ENCODE peak calls at places on chromosomes 6 and 20, in six cellular contexts. N is heart right ventricle, D is right lobe of liver, M is vagina, G is ovary, W is mesenchymal stem cell. P is an unnamed sample.
A peak's percentile ranks its signal among the peaks of the same experiment; 100 is the strongest.

GRCh38 chr6:18280084-18280483 is 15.8 kb upstream of the DEK start:
- DNase-seq in D (no peak), N (no peak), W (no peak), G (no peak), M (no peak), P (no peak)

GRCh38 chr6:154319231-154319858 is 37.3 kb downstream of the IPCEF1 start:
- DNase-seq in M (no peak), N (no peak), D (no peak), G (no peak), W (peak; percentile 61), P (no peak)

GRCh38 chr6:116060572-116061283 is at the start of gene FRK:
- DNase-seq in M (no peak), G (peak; percentile 13), N (no peak), D (peak; percentile 63), W (no peak), P (peak; percentile 2)

GRCh38 chr6:52696418-52696817 is 25.5 kb downstream of the TMEM14A start:
- DNase-seq in N (no peak), G (no peak), W (no peak), D (no peak), M (no peak), P (no peak)

GRCh38 chr6:132888701-132889100 is 74.3 kb downstream of the RPS12 start:
- DNase-seq in N (no peak), G (no peak), D (no peak), M (no peak), W (no peak), P (no peak)

GRCh38 chr6:52363222-52363867 is 1.4 kb downstream of the PAQR8 start:
- DNase-seq in G (peak; percentile 35), M (no peak), N (no peak), W (no peak), D (peak; percentile 69), P (no peak)

GRCh38 chr6:88177961-88178464 is 11.9 kb upstream of the CNR1 start:
- DNase-seq in W (no peak), M (no peak), G (no peak), N (no peak), D (no peak), P (no peak)

GRCh38 chr20:11901127-11901526 is 16.6 kb upstream of the BTBD3 start:
- DNase-seq in N (no peak), G (no peak), W (peak; percentile 81), D (no peak), M (no peak), P (peak; percentile 51)

GRCh38 chr20:50645253-50646068 is 45.9 kb downstream of the RIPOR3 start:
- DNase-seq in G (peak; percentile 98), W (peak; percentile 100), N (peak; percentile 81), D (no peak), M (no peak), P (no peak)

GRCh38 chr6:26349964-26350857 is 14.8 kb upstream of the BTN3A2 start:
- DNase-seq in M (no peak), G (peak; percentile 22), D (no peak), N (no peak), W (no peak), P (no peak)

GRCh38 chr6:37052027-37052628 is 46.7 kb downstream of the FGD2 start:
- DNase-seq in G (no peak), D (no peak), M (no peak), W (no peak), N (no peak), P (no peak)

GRCh38 chr6:31465718-31466117 is 32.2 kb upstream of the MICB start:
- DNase-seq in M (no peak), N (no peak), W (no peak), D (no peak), G (no peak), P (no peak)

GRCh38 chr6:170211404-170212025 is 79.4 kb downstream of the DLL1 start:
- DNase-seq in N (no peak), D (no peak), W (no peak), M (peak; percentile 70), G (no peak), P (no peak)

GRCh38 chr6:164151161-164151728 is 736.7 kb downstream of the QKI start:
- DNase-seq in G (no peak), N (peak; percentile 63), D (no peak), M (no peak), W (no peak), P (no peak)

GRCh38 chr6:132161283-132161682 is 210.1 kb upstream of the CCN2 start:
- DNase-seq in G (no peak), W (peak; percentile 59), M (no peak), D (no peak), N (no peak), P (no peak)

GRCh38 chr20:59822291-59823029 is 111.0 kb downstream of the SYCP2 start:
- DNase-seq in N (no peak), W (no peak), G (peak; percentile 7), D (no peak), M (no peak), P (no peak)

GRCh38 chr20:48845000-48845399 is 17.2 kb upstream of the PREX1 start:
- DNase-seq in W (no peak), G (no peak), N (no peak), D (no peak), M (no peak), P (no peak)

GRCh38 chr6:93416575-93417420 is 2.6 kb downstream of the EPHA7 start:
- DNase-seq in N (peak; percentile 32), M (no peak), D (peak; percentile 43), G (peak; percentile 20), W (peak; percentile 72), P (no peak)

GRCh38 chr6:168198302-168199180 is 119.5 kb upstream of the FRMD1 start:
- DNase-seq in G (no peak), D (no peak), N (no peak), W (no peak), M (no peak), P (no peak)

GRCh38 chr6:16876201-16876600 is 114.9 kb upstream of the ATXN1 start:
- DNase-seq in W (no peak), D (no peak), G (no peak), M (no peak), N (no peak), P (no peak)

GRCh38 chr6:14091329-14091978 is 26.1 kb upstream of the CD83 start:
- DNase-seq in G (no peak), N (no peak), M (no peak), W (no peak), D (no peak), P (no peak)

GRCh38 chr20:7399114-7399513 is 541.1 kb downstream of the HAO1 start:
- DNase-seq in N (no peak), D (no peak), W (no peak), M (no peak), G (no peak), P (no peak)

GRCh38 chr6:135871296-135871695 is 19.8 kb downstream of the PDE7B start:
- DNase-seq in G (no peak), W (no peak), M (no peak), D (no peak), N (no peak), P (no peak)

GRCh38 chr6:21648475-21649050 is 55.0 kb downstream of the SOX4 start:
- DNase-seq in N (no peak), M (no peak), D (no peak), G (no peak), W (no peak), P (no peak)

GRCh38 chr20:18637296-18637695 is 49.4 kb downstream of the DTD1 start:
- DNase-seq in W (peak; percentile 12), M (no peak), G (no peak), N (no peak), D (no peak), P (no peak)

GRCh38 chr20:18638768-18639167 is 50.9 kb downstream of the DTD1 start:
- DNase-seq in M (no peak), N (no peak), D (no peak), W (peak; percentile 4), G (no peak), P (no peak)

GRCh38 chr20:18634501-18634900 is 46.6 kb downstream of the DTD1 start:
- DNase-seq in N (no peak), G (no peak), M (no peak), W (no peak), D (no peak), P (no peak)

GRCh38 chr20:18645196-18645745 is 57.4 kb downstream of the DTD1 start:
- DNase-seq in W (no peak), M (no peak), D (no peak), N (no peak), G (no peak), P (no peak)

GRCh38 chr20:18639501-18639979 is 51.7 kb downstream of the DTD1 start:
- DNase-seq in M (no peak), N (no peak), G (no peak), D (no peak), W (no peak), P (no peak)
- H3K4me3 ChIP-seq in M (no peak overlapping the region), N (no peak overlapping the region), G (no peak overlapping the region), D (no peak overlapping the region), W (no peak overlapping the region), P (no peak overlapping the region)

DNA sequence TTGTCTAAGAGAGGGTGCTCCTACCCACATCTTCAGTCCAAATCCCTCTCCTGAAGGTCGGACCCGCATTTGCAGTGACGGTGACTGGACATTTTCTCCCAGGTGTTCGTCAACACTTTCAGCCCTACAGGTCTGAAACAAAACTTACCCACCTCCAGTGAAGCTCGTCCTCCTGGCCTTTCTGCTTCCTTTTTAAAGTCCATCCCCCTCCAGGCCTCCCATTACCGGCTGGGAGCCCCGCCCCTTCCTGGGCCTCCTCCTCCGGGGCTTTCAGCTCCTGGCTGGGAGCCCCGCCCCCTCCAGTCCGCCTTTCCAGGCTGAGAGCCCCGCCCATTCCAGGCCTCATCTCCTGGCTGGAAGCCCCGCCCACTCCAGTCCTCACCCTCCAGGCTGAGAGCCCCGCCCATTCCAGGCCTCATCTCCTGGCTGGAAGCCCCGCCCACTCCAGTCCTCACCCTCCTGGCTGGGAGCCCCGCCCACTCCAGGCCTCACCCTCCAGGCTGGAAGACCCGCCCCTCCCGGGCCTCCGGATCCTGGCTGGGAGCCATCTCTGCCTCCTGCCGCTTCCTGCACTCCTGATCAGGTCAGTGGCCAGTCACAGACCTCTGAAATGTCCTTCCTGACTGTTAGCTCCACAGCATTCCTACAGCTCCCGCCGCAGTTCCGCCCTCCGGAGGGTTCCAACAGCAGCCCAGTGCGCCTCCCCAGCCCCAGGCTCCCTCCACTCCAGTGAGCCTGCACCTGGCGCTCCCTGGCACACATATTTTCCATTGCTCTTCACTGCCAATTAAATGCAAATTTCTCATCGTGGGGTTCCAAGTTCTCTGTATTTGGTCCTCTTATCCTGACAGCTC is 98.5 kb downstream of the LY86 start:
- DNase-seq in D (peak; percentile 100), W (peak; percentile 93), G (peak; percentile 85), M (no peak), N (peak; percentile 95), P (no peak)
- H3K4me3 ChIP-seq in D (peak overlapping the region; percentile 53), W (no peak overlapping the region), G (no peak overlapping the region), M (no peak overlapping the region), N (peak overlapping the region; percentile 40), P (no peak overlapping the region)

GRCh38 chr20:845967-846893 is 12.7 kb downstream of the FAM110A start:
- DNase-seq in N (peak; percentile 22), D (no peak), G (no peak), M (no peak), W (no peak), P (no peak)
- H3K4me3 ChIP-seq in N (no peak overlapping the region), D (no peak overlapping the region), G (no peak overlapping the region), M (no peak overlapping the region), W (no peak overlapping the region), P (peak overlapping the region; percentile 15)

DNA sequence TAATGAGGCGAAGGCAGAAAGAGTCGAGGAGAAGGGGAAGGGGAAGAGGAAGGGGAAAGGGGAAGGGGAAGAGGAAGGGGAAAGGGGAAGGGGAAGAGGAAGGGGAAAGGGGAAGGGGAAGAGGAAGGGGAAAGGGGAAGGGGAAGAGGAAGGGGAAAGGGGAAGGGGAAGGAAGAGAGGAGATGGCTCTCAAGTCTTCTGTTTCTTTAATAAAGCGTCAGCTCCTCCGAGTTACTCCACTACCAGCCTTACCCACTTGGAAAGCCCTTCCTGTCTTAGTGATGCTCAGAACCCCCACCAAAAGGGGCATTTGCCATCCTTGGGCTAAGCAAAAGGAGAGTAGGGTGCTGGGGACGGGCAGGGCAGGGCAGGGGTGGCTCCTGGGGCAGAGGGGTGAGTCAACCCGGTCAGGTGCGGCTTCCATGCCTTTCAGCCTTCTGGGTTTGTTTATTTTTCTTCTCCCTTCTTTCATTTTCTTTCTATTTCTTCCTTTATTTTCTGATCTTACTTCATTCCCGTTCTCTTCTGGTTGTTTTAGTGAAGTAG is 476 bp upstream of the CLIC5 start:
- DNase-seq in N (no peak), G (no peak), W (no peak), M (no peak), D (no peak), P (no peak)
- H3K4me3 ChIP-seq in N (peak overlapping the region; percentile 89), G (no peak overlapping the region), W (peak overlapping the region; percentile 53), M (peak overlapping the region; percentile 52), D (peak overlapping the region; percentile 56), P (no peak overlapping the region)